ENCODE peak calls at places on chromosomes 6 and 20, in six cellular contexts. One of them, this sample, is unnamed.
A peak's percentile ranks its signal among the peaks of the same experiment; 100 is the strongest.

GRCh38 chr6:167769408-167770190 is 57.1 kb upstream of the AFDN start:
- DNase-seq in right lobe of liver: no peak
- DNase-seq in pancreas: no peak
- DNase-seq in anterior cingulate cortex: no peak
- DNase-seq in RKO: no peak
- DNase-seq in GM12864: no peak
- DNase-seq in this sample: no peak

GRCh38 chr6:155530219-155530834 is 74.7 kb upstream of the NOX3 start:
- DNase-seq in pancreas: no peak
- DNase-seq in right lobe of liver: no peak
- DNase-seq in anterior cingulate cortex: no peak
- DNase-seq in RKO: peak; percentile 65
- DNase-seq in GM12864: peak; percentile 26
- DNase-seq in this sample: no peak

GRCh38 chr6:44787254-44787844 is 399.8 kb downstream of the CDC5L start:
- DNase-seq in GM12864: no peak
- DNase-seq in anterior cingulate cortex: no peak
- DNase-seq in pancreas: no peak
- DNase-seq in right lobe of liver: no peak
- DNase-seq in RKO: no peak
- DNase-seq in this sample: no peak

GRCh38 chr20:32858873-32859372 is at the start of gene EFCAB8:
- DNase-seq in right lobe of liver: no peak
- DNase-seq in anterior cingulate cortex: no peak
- DNase-seq in pancreas: no peak
- DNase-seq in GM12864: no peak
- DNase-seq in RKO: no peak
- DNase-seq in this sample: no peak

GRCh38 chr6:10351678-10352220 is 63.1 kb downstream of the TFAP2A start:
- DNase-seq in pancreas: no peak
- DNase-seq in GM12864: no peak
- DNase-seq in right lobe of liver: no peak
- DNase-seq in RKO: no peak
- DNase-seq in anterior cingulate cortex: no peak
- DNase-seq in this sample: no peak

GRCh38 chr6:49556429-49556837 is 6.0 kb downstream of the C6orf141 start:
- DNase-seq in pancreas: peak; percentile 65
- DNase-seq in GM12864: no peak
- DNase-seq in RKO: peak; percentile 96
- DNase-seq in anterior cingulate cortex: no peak
- DNase-seq in right lobe of liver: no peak
- DNase-seq in this sample: no peak

GRCh38 chr6:110703010-110703905 is 112.0 kb downstream of the CDK19 start:
- DNase-seq in pancreas: no peak
- DNase-seq in anterior cingulate cortex: no peak
- DNase-seq in RKO: no peak
- DNase-seq in right lobe of liver: no peak
- DNase-seq in GM12864: no peak
- DNase-seq in this sample: no peak

GRCh38 chr6:81612136-81612535 is 140.3 kb downstream of the TENT5A start:
- DNase-seq in GM12864: no peak
- DNase-seq in RKO: no peak
- DNase-seq in right lobe of liver: no peak
- DNase-seq in pancreas: no peak
- DNase-seq in anterior cingulate cortex: no peak
- DNase-seq in this sample: no peak

GRCh38 chr6:84227044-84227433 is 404 bp downstream of the CEP162 start:
- DNase-seq in anterior cingulate cortex: no peak
- DNase-seq in right lobe of liver: no peak
- DNase-seq in pancreas: no peak
- DNase-seq in RKO: peak; percentile 2
- DNase-seq in GM12864: no peak
- DNase-seq in this sample: no peak

GRCh38 chr6:42190784-42191183 is 4.0 kb downstream of the GUCA1B start:
- DNase-seq in RKO: peak; percentile 46
- DNase-seq in pancreas: no peak
- DNase-seq in anterior cingulate cortex: no peak
- DNase-seq in right lobe of liver: no peak
- DNase-seq in GM12864: no peak
- DNase-seq in this sample: no peak

GRCh38 chr6:102812242-102812641 is 1418.7 kb downstream of the GRIK2 start:
- DNase-seq in pancreas: no peak
- DNase-seq in right lobe of liver: no peak
- DNase-seq in RKO: no peak
- DNase-seq in GM12864: no peak
- DNase-seq in anterior cingulate cortex: no peak
- DNase-seq in this sample: no peak

GRCh38 chr6:28648878-28649375 is 123.2 kb downstream of the GPX5 start:
- DNase-seq in right lobe of liver: no peak
- DNase-seq in anterior cingulate cortex: no peak
- DNase-seq in GM12864: no peak
- DNase-seq in pancreas: no peak
- DNase-seq in RKO: peak; percentile 56
- DNase-seq in this sample: no peak

GRCh38 chr6:35014341-35014740 is 125.3 kb downstream of the ANKS1A start:
- DNase-seq in RKO: no peak
- DNase-seq in pancreas: no peak
- DNase-seq in GM12864: no peak
- DNase-seq in right lobe of liver: no peak
- DNase-seq in anterior cingulate cortex: peak; percentile 20
- DNase-seq in this sample: no peak

GRCh38 chr6:38632490-38632889 is 7.2 kb downstream of the BTBD9 start:
- DNase-seq in pancreas: no peak
- DNase-seq in RKO: no peak
- DNase-seq in GM12864: no peak
- DNase-seq in right lobe of liver: no peak
- DNase-seq in anterior cingulate cortex: no peak
- DNase-seq in this sample: no peak

GRCh38 chr20:58420798-58421496 is 31.9 kb downstream of the VAPB start:
- DNase-seq in pancreas: no peak
- DNase-seq in anterior cingulate cortex: no peak
- DNase-seq in right lobe of liver: no peak
- DNase-seq in RKO: peak; percentile 79
- DNase-seq in GM12864: no peak
- DNase-seq in this sample: no peak

GRCh38 chr6:96837138-96837971 is at the start of gene GPR63:
- DNase-seq in RKO: peak; percentile 84
- DNase-seq in GM12864: peak; percentile 46
- DNase-seq in right lobe of liver: peak; percentile 67
- DNase-seq in anterior cingulate cortex: peak; percentile 49
- DNase-seq in pancreas: peak; percentile 59
- DNase-seq in this sample: peak; percentile 59

GRCh38 chr6:113495521-113495920 is 361.6 kb upstream of the MARCKS start:
- DNase-seq in pancreas: no peak
- DNase-seq in GM12864: no peak
- DNase-seq in RKO: peak; percentile 89
- DNase-seq in right lobe of liver: no peak
- DNase-seq in anterior cingulate cortex: no peak
- DNase-seq in this sample: no peak

GRCh38 chr6:119966484-119966883 is 616.9 kb upstream of the MAN1A1 start:
- DNase-seq in GM12864: no peak
- DNase-seq in right lobe of liver: no peak
- DNase-seq in pancreas: no peak
- DNase-seq in anterior cingulate cortex: no peak
- DNase-seq in RKO: no peak
- DNase-seq in this sample: no peak

GRCh38 chr20:17971571-17972013 is 2.8 kb downstream of the MGME1 start:
- DNase-seq in GM12864: no peak
- DNase-seq in pancreas: no peak
- DNase-seq in right lobe of liver: no peak
- DNase-seq in RKO: peak; percentile 79
- DNase-seq in anterior cingulate cortex: no peak
- DNase-seq in this sample: no peak

GRCh38 chr20:63709149-63709527 is 1.3 kb downstream of the ZGPAT start:
- DNase-seq in RKO: peak; percentile 63
- DNase-seq in pancreas: no peak
- DNase-seq in GM12864: no peak
- DNase-seq in right lobe of liver: no peak
- DNase-seq in anterior cingulate cortex: no peak
- DNase-seq in this sample: no peak

GRCh38 chr6:124924333-124924759 is 37.9 kb upstream of the RNF217 start:
- DNase-seq in GM12864: no peak
- DNase-seq in RKO: no peak
- DNase-seq in right lobe of liver: no peak
- DNase-seq in pancreas: no peak
- DNase-seq in anterior cingulate cortex: no peak
- DNase-seq in this sample: no peak

GRCh38 chr6:3549314-3549940 is 92.6 kb upstream of the SLC22A23 start:
- DNase-seq in GM12864: no peak
- DNase-seq in right lobe of liver: no peak
- DNase-seq in RKO: peak; percentile 66
- DNase-seq in anterior cingulate cortex: no peak
- DNase-seq in pancreas: no peak
- DNase-seq in this sample: no peak

GRCh38 chr6:91240878-91241603 is 654.2 kb upstream of the MAP3K7 start:
- DNase-seq in right lobe of liver: no peak
- DNase-seq in RKO: no peak
- DNase-seq in pancreas: no peak
- DNase-seq in anterior cingulate cortex: no peak
- DNase-seq in GM12864: no peak
- DNase-seq in this sample: no peak

GRCh38 chr6:2876210-2877056 is 26.7 kb downstream of the SERPINB9 start:
- DNase-seq in RKO: peak; percentile 88
- DNase-seq in anterior cingulate cortex: no peak
- DNase-seq in GM12864: no peak
- DNase-seq in right lobe of liver: peak; percentile 94
- DNase-seq in pancreas: peak; percentile 58
- DNase-seq in this sample: no peak

GRCh38 chr20:20463933-20464374 is 96.0 kb downstream of the INSM1 start:
- DNase-seq in RKO: no peak
- DNase-seq in anterior cingulate cortex: peak; percentile 17
- DNase-seq in GM12864: peak; percentile 42
- DNase-seq in right lobe of liver: no peak
- DNase-seq in pancreas: no peak
- DNase-seq in this sample: no peak

GRCh38 chr6:167506443-167507231 is 181.8 kb downstream of the TTLL2 start:
- DNase-seq in GM12864: no peak
- DNase-seq in pancreas: no peak
- DNase-seq in anterior cingulate cortex: no peak
- DNase-seq in RKO: no peak
- DNase-seq in right lobe of liver: no peak
- DNase-seq in this sample: no peak

GRCh38 chr6:49497308-49497707 is 2.4 kb upstream of the GLYATL3 start:
- DNase-seq in GM12864: no peak
- DNase-seq in pancreas: no peak
- DNase-seq in right lobe of liver: no peak
- DNase-seq in RKO: no peak
- DNase-seq in anterior cingulate cortex: no peak
- DNase-seq in this sample: no peak

GRCh38 chr6:149450679-149451360 is 34.0 kb downstream of the ZC3H12D start:
- DNase-seq in right lobe of liver: no peak
- DNase-seq in pancreas: peak; percentile 20
- DNase-seq in RKO: no peak
- DNase-seq in GM12864: no peak
- DNase-seq in anterior cingulate cortex: peak; percentile 18
- DNase-seq in this sample: no peak

GRCh38 chr6:49937811-49938210 is 26.2 kb downstream of the DEFB114 start:
- DNase-seq in GM12864: no peak
- DNase-seq in pancreas: no peak
- DNase-seq in right lobe of liver: no peak
- DNase-seq in anterior cingulate cortex: no peak
- DNase-seq in RKO: no peak
- DNase-seq in this sample: no peak

GRCh38 chr20:46520976-46521579 is 7.7 kb upstream of the ZNF334 start:
- DNase-seq in pancreas: peak; percentile 20
- DNase-seq in RKO: peak; percentile 61
- DNase-seq in anterior cingulate cortex: peak; percentile 12
- DNase-seq in GM12864: peak; percentile 25
- DNase-seq in right lobe of liver: peak; percentile 56
- DNase-seq in this sample: no peak

GRCh38 chr20:57795347-57795697 is 85.5 kb upstream of the PMEPA1 start:
- DNase-seq in RKO: peak; percentile 16
- DNase-seq in pancreas: no peak
- DNase-seq in right lobe of liver: no peak
- DNase-seq in anterior cingulate cortex: no peak
- DNase-seq in GM12864: no peak
- DNase-seq in this sample: no peak

GRCh38 chr20:38859070-38859690 is 53.7 kb downstream of the PPP1R16B start:
- DNase-seq in pancreas: no peak
- DNase-seq in right lobe of liver: no peak
- DNase-seq in anterior cingulate cortex: no peak
- DNase-seq in RKO: no peak
- DNase-seq in GM12864: no peak
- DNase-seq in this sample: peak; percentile 23

GRCh38 chr6:33898771-33899170 is 95.0 kb upstream of the MLN start:
- DNase-seq in RKO: no peak
- DNase-seq in GM12864: no peak
- DNase-seq in pancreas: no peak
- DNase-seq in anterior cingulate cortex: no peak
- DNase-seq in right lobe of liver: no peak
- DNase-seq in this sample: no peak

This sample was measured in T-helper 22 cell.